ENCODE peak calls at places on chromosome 6, in ten cellular contexts. One of them, this sample, is unnamed. For H3K27me3 and H3K4me1, the result is how much of the 10 kb centered on the place peaks cover.

GRCh38 chr6:16318538-16318937 is 80.2 kb downstream of the GMPR start:
- DNase-seq in vagina: no peak
- DNase-seq in transverse colon: no peak
- DNase-seq in adipocyte: peak
- DNase-seq in stomach: no peak
- DNase-seq in upper lobe of right lung: no peak
- DNase-seq in sigmoid colon: no peak
- DNase-seq in CD4-positive, CD25-positive, alpha-beta regulatory T cell: no peak
- DNase-seq in CD8-positive, alpha-beta T cell: no peak
- DNase-seq in aorta: peak
- DNase-seq in this sample: no peak

GRCh38 chr6:136791296-136792065 is 796 bp downstream of the MAP3K5 start:
- DNase-seq in sigmoid colon: peak
- DNase-seq in vagina: no peak
- DNase-seq in upper lobe of right lung: peak
- DNase-seq in stomach: peak
- DNase-seq in CD4-positive, CD25-positive, alpha-beta regulatory T cell: peak
- DNase-seq in transverse colon: peak
- DNase-seq in CD8-positive, alpha-beta T cell: peak
- DNase-seq in adipocyte: peak
- DNase-seq in aorta: peak
- DNase-seq in this sample: no peak

GRCh38 chr6:18388252-18388651 is 1.1 kb downstream of the RNF144B start:
- DNase-seq in CD8-positive, alpha-beta T cell: no peak
- DNase-seq in stomach: no peak
- DNase-seq in transverse colon: no peak
- DNase-seq in vagina: no peak
- DNase-seq in aorta: no peak
- DNase-seq in adipocyte: peak
- DNase-seq in upper lobe of right lung: no peak
- DNase-seq in CD4-positive, CD25-positive, alpha-beta regulatory T cell: no peak
- DNase-seq in sigmoid colon: no peak
- DNase-seq in this sample: no peak

GRCh38 chr6:101650402-101651100 is 257.0 kb downstream of the GRIK2 start:
- DNase-seq in aorta: no peak
- DNase-seq in upper lobe of right lung: no peak
- DNase-seq in CD8-positive, alpha-beta T cell: no peak
- DNase-seq in adipocyte: no peak
- DNase-seq in CD4-positive, CD25-positive, alpha-beta regulatory T cell: no peak
- DNase-seq in sigmoid colon: no peak
- DNase-seq in transverse colon: no peak
- DNase-seq in vagina: no peak
- DNase-seq in stomach: no peak
- DNase-seq in this sample: no peak

GRCh38 chr6:76876922-76877553 is 586.3 kb downstream of the HTR1B start:
- DNase-seq in aorta: no peak
- DNase-seq in sigmoid colon: no peak
- DNase-seq in CD8-positive, alpha-beta T cell: no peak
- DNase-seq in CD4-positive, CD25-positive, alpha-beta regulatory T cell: no peak
- DNase-seq in stomach: peak
- DNase-seq in transverse colon: peak
- DNase-seq in adipocyte: no peak
- DNase-seq in upper lobe of right lung: no peak
- DNase-seq in vagina: no peak
- DNase-seq in this sample: no peak

GRCh38 chr6:16591681-16592549 is 169.3 kb downstream of the ATXN1 start:
- DNase-seq in CD8-positive, alpha-beta T cell: no peak
- DNase-seq in upper lobe of right lung: no peak
- DNase-seq in sigmoid colon: no peak
- DNase-seq in vagina: no peak
- DNase-seq in CD4-positive, CD25-positive, alpha-beta regulatory T cell: no peak
- DNase-seq in aorta: no peak
- DNase-seq in transverse colon: no peak
- DNase-seq in adipocyte: no peak
- DNase-seq in stomach: no peak
- DNase-seq in this sample: no peak

GRCh38 chr6:2861822-2862164 is 20.1 kb upstream of the SERPINB1 start:
- DNase-seq in vagina: no peak
- DNase-seq in sigmoid colon: no peak
- DNase-seq in aorta: no peak
- DNase-seq in upper lobe of right lung: no peak
- DNase-seq in stomach: no peak
- DNase-seq in CD8-positive, alpha-beta T cell: no peak
- DNase-seq in CD4-positive, CD25-positive, alpha-beta regulatory T cell: no peak
- DNase-seq in adipocyte: no peak
- DNase-seq in transverse colon: no peak
- DNase-seq in this sample: no peak

GRCh38 chr6:111414373-111414772 is 68.6 kb downstream of the REV3L start:
- DNase-seq in sigmoid colon: no peak
- DNase-seq in CD8-positive, alpha-beta T cell: no peak
- DNase-seq in CD4-positive, CD25-positive, alpha-beta regulatory T cell: no peak
- DNase-seq in aorta: no peak
- DNase-seq in upper lobe of right lung: no peak
- DNase-seq in adipocyte: no peak
- DNase-seq in stomach: no peak
- DNase-seq in transverse colon: no peak
- DNase-seq in vagina: no peak
- DNase-seq in this sample: no peak

GRCh38 chr6:101883398-101883975 is 490.0 kb downstream of the GRIK2 start:
- DNase-seq in stomach: no peak
- DNase-seq in transverse colon: no peak
- DNase-seq in CD8-positive, alpha-beta T cell: no peak
- DNase-seq in aorta: no peak
- DNase-seq in CD4-positive, CD25-positive, alpha-beta regulatory T cell: no peak
- DNase-seq in upper lobe of right lung: no peak
- DNase-seq in sigmoid colon: no peak
- DNase-seq in vagina: no peak
- DNase-seq in adipocyte: peak
- DNase-seq in this sample: no peak

GRCh38 chr6:107152633-107153032 is 37.3 kb upstream of the BEND3 start:
- DNase-seq in stomach: no peak
- DNase-seq in vagina: no peak
- DNase-seq in aorta: no peak
- DNase-seq in upper lobe of right lung: no peak
- DNase-seq in transverse colon: peak
- DNase-seq in CD8-positive, alpha-beta T cell: no peak
- DNase-seq in sigmoid colon: no peak
- DNase-seq in CD4-positive, CD25-positive, alpha-beta regulatory T cell: no peak
- DNase-seq in adipocyte: no peak
- DNase-seq in this sample: no peak

GRCh38 chr6:25586927-25587326 is 65.1 kb upstream of the SCGN start:
- DNase-seq in sigmoid colon: no peak
- DNase-seq in CD8-positive, alpha-beta T cell: no peak
- DNase-seq in vagina: no peak
- DNase-seq in stomach: no peak
- DNase-seq in aorta: no peak
- DNase-seq in CD4-positive, CD25-positive, alpha-beta regulatory T cell: no peak
- DNase-seq in adipocyte: no peak
- DNase-seq in transverse colon: no peak
- DNase-seq in upper lobe of right lung: no peak
- DNase-seq in this sample: no peak

GRCh38 chr6:2185056-2185455 is 60.3 kb downstream of the GMDS start:
- DNase-seq in aorta: no peak
- DNase-seq in sigmoid colon: no peak
- DNase-seq in vagina: no peak
- DNase-seq in adipocyte: peak
- DNase-seq in upper lobe of right lung: no peak
- DNase-seq in stomach: no peak
- DNase-seq in CD4-positive, CD25-positive, alpha-beta regulatory T cell: no peak
- DNase-seq in CD8-positive, alpha-beta T cell: no peak
- DNase-seq in transverse colon: no peak
- DNase-seq in this sample: no peak

GRCh38 chr6:127858992-127859391 is 41.9 kb downstream of the THEMIS start:
- DNase-seq in sigmoid colon: no peak
- DNase-seq in vagina: no peak
- DNase-seq in adipocyte: no peak
- DNase-seq in stomach: no peak
- DNase-seq in aorta: no peak
- DNase-seq in CD8-positive, alpha-beta T cell: no peak
- DNase-seq in upper lobe of right lung: no peak
- DNase-seq in transverse colon: no peak
- DNase-seq in CD4-positive, CD25-positive, alpha-beta regulatory T cell: no peak
- DNase-seq in this sample: no peak

GRCh38 chr6:131062245-131063027 is 609 bp downstream of the EPB41L2 start:
- DNase-seq in upper lobe of right lung: peak
- DNase-seq in adipocyte: peak
- DNase-seq in sigmoid colon: peak
- DNase-seq in CD8-positive, alpha-beta T cell: no peak
- DNase-seq in aorta: peak
- DNase-seq in transverse colon: peak
- DNase-seq in stomach: peak
- DNase-seq in vagina: no peak
- DNase-seq in CD4-positive, CD25-positive, alpha-beta regulatory T cell: peak
- DNase-seq in this sample: peak

GRCh38 chr6:97850458-97851218 is 567.6 kb upstream of the MMS22L start:
- DNase-seq in transverse colon: no peak
- DNase-seq in adipocyte: peak
- DNase-seq in vagina: no peak
- DNase-seq in aorta: no peak
- DNase-seq in CD8-positive, alpha-beta T cell: no peak
- DNase-seq in CD4-positive, CD25-positive, alpha-beta regulatory T cell: no peak
- DNase-seq in sigmoid colon: no peak
- DNase-seq in stomach: no peak
- DNase-seq in upper lobe of right lung: no peak
- DNase-seq in this sample: no peak

GRCh38 chr6:34301408-34301807 is 52.6 kb upstream of the SMIM29 start:
- DNase-seq in sigmoid colon: peak
- DNase-seq in adipocyte: peak
- DNase-seq in CD8-positive, alpha-beta T cell: no peak
- DNase-seq in CD4-positive, CD25-positive, alpha-beta regulatory T cell: no peak
- DNase-seq in transverse colon: no peak
- DNase-seq in aorta: peak
- DNase-seq in stomach: no peak
- DNase-seq in vagina: no peak
- DNase-seq in upper lobe of right lung: no peak
- DNase-seq in this sample: no peak

GRCh38 chr6:127539292-127539691 is 20.2 kb upstream of the MTCL3 start:
- DNase-seq in upper lobe of right lung: no peak
- DNase-seq in aorta: no peak
- DNase-seq in CD4-positive, CD25-positive, alpha-beta regulatory T cell: peak
- DNase-seq in vagina: no peak
- DNase-seq in adipocyte: peak
- DNase-seq in CD8-positive, alpha-beta T cell: no peak
- DNase-seq in sigmoid colon: no peak
- DNase-seq in transverse colon: no peak
- DNase-seq in stomach: no peak
- DNase-seq in this sample: no peak

GRCh38 chr6:5636210-5637030 is 370.3 kb downstream of the NRN1 start:
- DNase-seq in adipocyte: no peak
- DNase-seq in aorta: no peak
- DNase-seq in transverse colon: no peak
- DNase-seq in CD8-positive, alpha-beta T cell: no peak
- DNase-seq in upper lobe of right lung: no peak
- DNase-seq in vagina: no peak
- DNase-seq in CD4-positive, CD25-positive, alpha-beta regulatory T cell: no peak
- DNase-seq in stomach: no peak
- DNase-seq in sigmoid colon: no peak
- DNase-seq in this sample: no peak
- H3K27me3 ChIP-seq in adipocyte: under half
- H3K27me3 ChIP-seq in aorta: under half
- H3K27me3 ChIP-seq in transverse colon: under half
- H3K27me3 ChIP-seq in CD8-positive, alpha-beta T cell: under half
- H3K27me3 ChIP-seq in upper lobe of right lung: under half
- H3K27me3 ChIP-seq in vagina: under half
- H3K27me3 ChIP-seq in CD4-positive, CD25-positive, alpha-beta regulatory T cell: under half
- H3K27me3 ChIP-seq in stomach: under half
- H3K27me3 ChIP-seq in sigmoid colon: under half
- H3K27me3 ChIP-seq in this sample: under half

DNA sequence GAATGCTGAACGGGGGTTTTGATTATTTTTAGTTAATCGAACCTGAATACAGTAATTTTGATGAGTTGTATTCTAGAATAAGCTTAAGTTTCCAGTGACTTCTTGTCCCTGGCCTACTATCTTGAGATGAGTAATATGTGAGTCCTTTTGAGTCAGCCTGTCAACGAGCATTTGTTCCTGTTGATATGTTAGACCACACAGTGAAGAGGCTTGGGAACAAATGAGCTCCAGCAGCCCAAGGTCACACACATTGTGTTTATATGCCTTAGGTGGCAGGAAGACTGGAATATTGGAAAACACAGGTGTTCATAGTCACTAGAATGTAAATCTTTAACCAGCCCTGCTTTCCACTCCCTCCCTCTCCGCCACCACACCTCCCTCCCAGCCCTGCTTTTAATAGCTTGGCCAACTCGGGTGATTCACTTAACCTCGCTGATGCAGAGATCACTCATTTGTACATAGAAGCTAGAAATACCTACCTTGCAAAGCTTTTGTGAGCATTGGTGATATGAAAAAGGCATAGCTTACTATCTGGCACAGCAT is 9.1 kb downstream of the SMPDL3A start:
- DNase-seq in transverse colon: peak
- DNase-seq in stomach: peak
- DNase-seq in vagina: no peak
- DNase-seq in CD4-positive, CD25-positive, alpha-beta regulatory T cell: peak
- DNase-seq in adipocyte: peak
- DNase-seq in CD8-positive, alpha-beta T cell: no peak
- DNase-seq in aorta: no peak
- DNase-seq in sigmoid colon: no peak
- DNase-seq in upper lobe of right lung: peak
- DNase-seq in this sample: no peak
- H3K4me1 ChIP-seq in transverse colon: under half
- H3K4me1 ChIP-seq in stomach: under half
- H3K4me1 ChIP-seq in vagina: half or more
- H3K4me1 ChIP-seq in CD4-positive, CD25-positive, alpha-beta regulatory T cell: under half
- H3K4me1 ChIP-seq in adipocyte: under half
- H3K4me1 ChIP-seq in CD8-positive, alpha-beta T cell: under half
- H3K4me1 ChIP-seq in aorta: under half
- H3K4me1 ChIP-seq in sigmoid colon: under half
- H3K4me1 ChIP-seq in upper lobe of right lung: under half
- H3K4me1 ChIP-seq in this sample: under half

DNA sequence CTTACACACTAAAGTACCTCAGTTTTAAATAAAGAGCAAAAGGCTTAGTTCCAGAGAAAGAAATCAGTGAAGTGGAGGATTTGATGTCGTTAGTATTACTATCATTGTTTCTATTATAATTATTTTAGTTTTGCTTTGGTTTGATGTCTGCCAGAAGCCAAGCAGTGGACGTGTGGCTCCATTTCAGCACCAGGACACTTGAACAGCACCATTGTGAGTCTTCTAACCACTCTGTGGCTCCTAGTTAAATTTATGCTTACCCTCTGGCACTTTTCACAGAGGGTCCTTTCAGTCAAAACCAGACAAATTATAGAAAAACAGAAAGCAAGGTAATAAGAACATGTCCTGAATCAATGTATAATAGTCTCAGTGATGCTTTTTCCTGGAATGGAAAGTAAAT is 3.4 kb downstream of the COL9A1 start:
- DNase-seq in adipocyte: no peak
- DNase-seq in vagina: no peak
- DNase-seq in transverse colon: no peak
- DNase-seq in upper lobe of right lung: no peak
- DNase-seq in CD4-positive, CD25-positive, alpha-beta regulatory T cell: no peak
- DNase-seq in CD8-positive, alpha-beta T cell: no peak
- DNase-seq in sigmoid colon: no peak
- DNase-seq in stomach: no peak
- DNase-seq in aorta: no peak
- DNase-seq in this sample: peak
- H3K27me3 ChIP-seq in adipocyte: under half
- H3K27me3 ChIP-seq in vagina: under half
- H3K27me3 ChIP-seq in transverse colon: under half
- H3K27me3 ChIP-seq in upper lobe of right lung: under half
- H3K27me3 ChIP-seq in CD4-positive, CD25-positive, alpha-beta regulatory T cell: under half
- H3K27me3 ChIP-seq in CD8-positive, alpha-beta T cell: under half
- H3K27me3 ChIP-seq in sigmoid colon: under half
- H3K27me3 ChIP-seq in stomach: under half
- H3K27me3 ChIP-seq in aorta: under half
- H3K27me3 ChIP-seq in this sample: under half

GRCh38 chr6:41538556-41539182 is 7.5 kb upstream of the FOXP4 start:
- DNase-seq in upper lobe of right lung: no peak
- DNase-seq in sigmoid colon: no peak
- DNase-seq in adipocyte: no peak
- DNase-seq in CD8-positive, alpha-beta T cell: no peak
- DNase-seq in vagina: no peak
- DNase-seq in transverse colon: no peak
- DNase-seq in aorta: no peak
- DNase-seq in CD4-positive, CD25-positive, alpha-beta regulatory T cell: no peak
- DNase-seq in stomach: no peak
- DNase-seq in this sample: peak
- H3K4me1 ChIP-seq in upper lobe of right lung: under half
- H3K4me1 ChIP-seq in sigmoid colon: under half
- H3K4me1 ChIP-seq in adipocyte: under half
- H3K4me1 ChIP-seq in CD8-positive, alpha-beta T cell: under half
- H3K4me1 ChIP-seq in vagina: under half
- H3K4me1 ChIP-seq in transverse colon: under half
- H3K4me1 ChIP-seq in aorta: under half
- H3K4me1 ChIP-seq in CD4-positive, CD25-positive, alpha-beta regulatory T cell: under half
- H3K4me1 ChIP-seq in stomach: under half
- H3K4me1 ChIP-seq in this sample: under half

This sample was measured in DND-41.